ENCODE peak calls at places on chromosomes 6 and 20, in four cellular contexts. K is uterus, C is spleen, E is HuH-7.5. N is an unnamed sample.

GRCh38 chr6:80348263-80348662 is 241.8 kb downstream of the BCKDHB start:
- DNase-seq in K (no peak), E (no peak), C (no peak), N (no peak)

GRCh38 chr20:48166082-48166835 is 381.0 kb upstream of the SULF2 start:
- DNase-seq in K (no peak), E (no peak), C (no peak), N (no peak)

GRCh38 chr20:36773123-36773547 is 428 bp downstream of the DSN1 start:
- DNase-seq in E (no peak), C (no peak), K (no peak), N (no peak)

GRCh38 chr6:4879724-4880372 is 103.6 kb downstream of the CDYL start:
- DNase-seq in E (no peak), K (no peak), C (no peak), N (no peak)

GRCh38 chr6:36627141-36627540 is 33.0 kb downstream of the SRSF3 start:
- DNase-seq in C (peak; percentile 22), E (no peak), K (no peak), N (no peak)

GRCh38 chr6:53544050-53544499 is 826 bp downstream of the GCLC start:
- DNase-seq in C (no peak), K (no peak), E (no peak), N (no peak)

GRCh38 chr6:93786474-93787330 is 367.3 kb upstream of the EPHA7 start:
- DNase-seq in C (no peak), K (no peak), E (no peak), N (no peak)

GRCh38 chr6:121688974-121689373 is 253.5 kb downstream of the GJA1 start:
- DNase-seq in C (no peak), E (no peak), K (no peak), N (no peak)

GRCh38 chr20:37611346-37611745 is 82.5 kb upstream of the CTNNBL1 start:
- DNase-seq in K (no peak), E (no peak), C (no peak), N (no peak)

GRCh38 chr6:34701199-34701598 is 4.6 kb upstream of the ILRUN start:
- DNase-seq in E (no peak), C (no peak), K (no peak), N (no peak)

GRCh38 chr6:79570129-79570801 is 33.0 kb upstream of the LCA5 start:
- DNase-seq in E (no peak), K (peak; percentile 32), C (no peak), N (no peak)

GRCh38 chr6:13278184-13278583 is 50.2 kb downstream of the TBC1D7 start:
- DNase-seq in C (peak; percentile 85), E (no peak), K (no peak), N (no peak)

GRCh38 chr6:86205980-86206379 is 563.3 kb upstream of the SYNCRIP start:
- DNase-seq in C (no peak), K (no peak), E (no peak), N (no peak)

GRCh38 chr6:85923013-85923430 is 280.3 kb upstream of the SYNCRIP start:
- DNase-seq in E (peak; percentile 27), C (no peak), K (no peak), N (peak; percentile 14)

GRCh38 chr6:22413681-22414305 is 117.0 kb upstream of the PRL start:
- DNase-seq in E (no peak), C (no peak), K (no peak), N (no peak)

GRCh38 chr20:57901526-57901925 is 191.7 kb upstream of the PMEPA1 start:
- DNase-seq in K (no peak), E (no peak), C (no peak), N (no peak)

GRCh38 chr20:42836339-42836738 is 353.4 kb downstream of the PTPRT start:
- DNase-seq in E (no peak), K (no peak), C (no peak), N (no peak)

GRCh38 chr6:37375376-37375775 is 21.6 kb downstream of the RNF8 start:
- DNase-seq in E (no peak), C (no peak), K (no peak), N (no peak)

GRCh38 chr6:165653196-165653595 is 9.8 kb downstream of the PDE10A start:
- DNase-seq in K (no peak), C (no peak), E (no peak), N (no peak)

GRCh38 chr6:593907-594212 is 63.0 kb downstream of the HUS1B start:
- DNase-seq in C (no peak), K (no peak), E (no peak), N (no peak)

GRCh38 chr6:43285415-43285814 is 12.6 kb upstream of the SLC22A7 start:
- DNase-seq in E (no peak), C (no peak), K (no peak), N (no peak)

GRCh38 chr6:145213614-145214013 is 521.7 kb downstream of the EPM2A start:
- DNase-seq in K (no peak), E (no peak), C (no peak), N (peak; percentile 1)

N was measured in GM18507.